ENCODE peak calls at places on chromosome 15, in six cellular contexts. D is activated T-cell treated with anti-CD3 and anti-CD28 coated beads, Interleukin-2, amount 50 U/mL, for 1 hour; U is stimulated activated CD8-positive, alpha-beta memory T cell treated with anti-CD3 and anti-CD28 coated beads, Interleukin-4, amount 100 ng/mL, for 1 hour; W is HTR-8/SVneo; C is RPMI7951; B is A673. S is an unnamed sample.

GRCh38 chr15:66981746-66982145 is 83.7 kb upstream of the SMAD3 start:
- DNase-seq in D (no peak), U (no peak), W (no peak), C (peak; percentile 21), B (no peak), S (no peak)

GRCh38 chr15:72784233-72784876 is 797 bp upstream of the ADPGK start:
- DNase-seq in D (no peak), U (no peak), W (peak; percentile 87), C (peak; percentile 85), B (peak; percentile 96), S (no peak)

GRCh38 chr15:74817370-74817737 is 4.7 kb downstream of the LMAN1L start:
- DNase-seq in D (no peak), U (no peak), W (peak; percentile 37), C (peak; percentile 47), B (no peak), S (peak; percentile 66)

GRCh38 chr15:63675263-63675662 is 78.1 kb downstream of the FBXL22 start:
- DNase-seq in D (no peak), U (no peak), W (no peak), C (no peak), B (no peak), S (no peak)

GRCh38 chr15:71780349-71780976 is 29.9 kb upstream of the NR2E3 start:
- DNase-seq in D (peak; percentile 38), U (no peak), W (peak; percentile 67), C (peak; percentile 59), B (peak; percentile 69), S (peak; percentile 23)

GRCh38 chr15:36506733-36507356 is 72.6 kb upstream of the CDIN1 start:
- DNase-seq in D (no peak), U (no peak), W (no peak), C (no peak), B (no peak), S (no peak)

GRCh38 chr15:45855907-45856579 is 221.2 kb downstream of the SQOR start:
- DNase-seq in D (no peak), U (no peak), W (no peak), C (peak; percentile 37), B (no peak), S (no peak)

GRCh38 chr15:23073890-23074631 is 34.7 kb upstream of the TUBGCP5 start:
- DNase-seq in D (no peak), U (no peak), W (no peak), C (peak; percentile 80), B (peak; percentile 53), S (peak; percentile 14)

S was measured in transverse colon.